ENCODE peak calls at places on chromosomes 3 and 15, in five cellular contexts. One of them, this sample, is unnamed.

GRCh38 chr15:63727542-63727941 is 106.2 kb downstream of the HERC1 start:
- DNase-seq in GM12865: no peak
- DNase-seq in CD8-positive, alpha-beta T cell: no peak
- DNase-seq in mucosa of descending colon: no peak
- DNase-seq in fibroblast of lung: no peak
- DNase-seq in this sample: no peak

GRCh38 chr3:149969110-149969944 is 1.4 kb downstream of the PFN2 start:
- DNase-seq in CD8-positive, alpha-beta T cell: no peak
- DNase-seq in fibroblast of lung: peak
- DNase-seq in GM12865: no peak
- DNase-seq in mucosa of descending colon: no peak
- DNase-seq in this sample: peak

GRCh38 chr3:27483117-27484001 is 825 bp downstream of the SLC4A7 start:
- DNase-seq in mucosa of descending colon: peak
- DNase-seq in CD8-positive, alpha-beta T cell: peak
- DNase-seq in fibroblast of lung: peak
- DNase-seq in GM12865: peak
- DNase-seq in this sample: peak

GRCh38 chr3:19735111-19735510 is 198.9 kb downstream of the EFHB start:
- DNase-seq in GM12865: no peak
- DNase-seq in CD8-positive, alpha-beta T cell: no peak
- DNase-seq in mucosa of descending colon: no peak
- DNase-seq in fibroblast of lung: no peak
- DNase-seq in this sample: no peak

GRCh38 chr15:74130089-74130848 is at the start of gene ISLR2:
- DNase-seq in GM12865: no peak
- DNase-seq in CD8-positive, alpha-beta T cell: no peak
- DNase-seq in fibroblast of lung: peak
- DNase-seq in mucosa of descending colon: no peak
- DNase-seq in this sample: no peak

GRCh38 chr3:148147896-148148295 is 549.8 kb upstream of the AGTR1 start:
- DNase-seq in fibroblast of lung: no peak
- DNase-seq in CD8-positive, alpha-beta T cell: no peak
- DNase-seq in mucosa of descending colon: no peak
- DNase-seq in GM12865: no peak
- DNase-seq in this sample: no peak

GRCh38 chr15:96553931-96554330 is 223.4 kb downstream of the NR2F2 start:
- DNase-seq in CD8-positive, alpha-beta T cell: no peak
- DNase-seq in mucosa of descending colon: no peak
- DNase-seq in GM12865: no peak
- DNase-seq in fibroblast of lung: no peak
- DNase-seq in this sample: peak

GRCh38 chr3:41600616-41601015 is 361.3 kb downstream of the ULK4 start:
- DNase-seq in fibroblast of lung: peak
- DNase-seq in GM12865: no peak
- DNase-seq in mucosa of descending colon: no peak
- DNase-seq in CD8-positive, alpha-beta T cell: no peak
- DNase-seq in this sample: no peak

GRCh38 chr3:123143669-123144411 is 57.9 kb upstream of the SEC22A start:
- DNase-seq in GM12865: no peak
- DNase-seq in fibroblast of lung: no peak
- DNase-seq in mucosa of descending colon: no peak
- DNase-seq in CD8-positive, alpha-beta T cell: no peak
- DNase-seq in this sample: no peak

GRCh38 chr3:127097009-127097350 is 96.0 kb upstream of the PRR23E start:
- DNase-seq in fibroblast of lung: no peak
- DNase-seq in mucosa of descending colon: no peak
- DNase-seq in GM12865: no peak
- DNase-seq in CD8-positive, alpha-beta T cell: no peak
- DNase-seq in this sample: no peak

GRCh38 chr3:134772591-134772990 is 22.5 kb upstream of the EPHB1 start:
- DNase-seq in GM12865: no peak
- DNase-seq in CD8-positive, alpha-beta T cell: no peak
- DNase-seq in mucosa of descending colon: no peak
- DNase-seq in fibroblast of lung: no peak
- DNase-seq in this sample: no peak

GRCh38 chr3:188947401-188947982 is 224.3 kb upstream of the TPRG1 start:
- DNase-seq in GM12865: peak
- DNase-seq in CD8-positive, alpha-beta T cell: no peak
- DNase-seq in fibroblast of lung: peak
- DNase-seq in mucosa of descending colon: peak
- DNase-seq in this sample: peak

GRCh38 chr15:100095896-100096600 is 245.7 kb downstream of the ADAMTS17 start:
- DNase-seq in CD8-positive, alpha-beta T cell: no peak
- DNase-seq in GM12865: no peak
- DNase-seq in mucosa of descending colon: no peak
- DNase-seq in fibroblast of lung: no peak
- DNase-seq in this sample: peak

GRCh38 chr3:196528639-196529233 is 13.6 kb upstream of the SMCO1 start:
- DNase-seq in mucosa of descending colon: peak
- DNase-seq in CD8-positive, alpha-beta T cell: peak
- DNase-seq in fibroblast of lung: peak
- DNase-seq in GM12865: peak
- DNase-seq in this sample: peak

GRCh38 chr3:143122608-143123352 is 3.2 kb downstream of the CHST2 start:
- DNase-seq in CD8-positive, alpha-beta T cell: no peak
- DNase-seq in GM12865: peak
- DNase-seq in fibroblast of lung: no peak
- DNase-seq in mucosa of descending colon: no peak
- DNase-seq in this sample: no peak

GRCh38 chr3:143120716-143121239 is 1.2 kb downstream of the CHST2 start:
- DNase-seq in mucosa of descending colon: peak
- DNase-seq in fibroblast of lung: peak
- DNase-seq in GM12865: peak
- DNase-seq in CD8-positive, alpha-beta T cell: peak
- DNase-seq in this sample: peak

GRCh38 chr3:143123353-143123974 is 3.9 kb downstream of the CHST2 start:
- DNase-seq in GM12865: peak
- DNase-seq in CD8-positive, alpha-beta T cell: no peak
- DNase-seq in fibroblast of lung: no peak
- DNase-seq in mucosa of descending colon: no peak
- DNase-seq in this sample: no peak

GRCh38 chr3:143121240-143122088 is 1.9 kb downstream of the CHST2 start:
- DNase-seq in fibroblast of lung: peak
- DNase-seq in mucosa of descending colon: peak
- DNase-seq in GM12865: peak
- DNase-seq in CD8-positive, alpha-beta T cell: peak
- DNase-seq in this sample: peak

DNA sequence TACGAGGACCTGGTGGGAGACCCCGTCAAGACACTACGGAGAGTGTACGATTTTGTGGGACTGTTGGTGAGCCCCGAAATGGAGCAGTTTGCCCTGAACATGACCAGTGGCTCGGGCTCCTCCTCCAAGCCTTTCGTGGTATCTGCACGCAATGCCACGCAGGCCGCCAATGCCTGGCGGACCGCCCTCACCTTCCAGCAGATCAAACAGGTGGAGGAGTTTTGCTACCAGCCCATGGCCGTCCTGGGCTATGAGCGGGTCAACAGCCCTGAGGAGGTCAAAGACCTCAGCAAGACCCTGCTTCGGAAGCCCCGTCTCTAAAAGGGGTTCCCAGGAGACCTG is 2.5 kb downstream of the CHST2 start:
- DNase-seq in GM12865: no peak
- DNase-seq in mucosa of descending colon: peak
- DNase-seq in CD8-positive, alpha-beta T cell: no peak
- DNase-seq in fibroblast of lung: no peak
- DNase-seq in this sample: no peak
- H3K4me3 ChIP-seq in GM12865: peak
- H3K4me3 ChIP-seq in mucosa of descending colon: no peak
- H3K4me3 ChIP-seq in CD8-positive, alpha-beta T cell: no peak
- H3K4me3 ChIP-seq in fibroblast of lung: no peak
- H3K4me3 ChIP-seq in this sample: no peak

GRCh38 chr3:156131799-156132198 is 11.4 kb downstream of the KCNAB1 start:
- DNase-seq in GM12865: no peak
- DNase-seq in fibroblast of lung: no peak
- DNase-seq in mucosa of descending colon: no peak
- DNase-seq in CD8-positive, alpha-beta T cell: no peak
- DNase-seq in this sample: no peak

GRCh38 chr3:156131241-156131640 is 10.9 kb downstream of the KCNAB1 start:
- DNase-seq in CD8-positive, alpha-beta T cell: no peak
- DNase-seq in mucosa of descending colon: no peak
- DNase-seq in GM12865: no peak
- DNase-seq in fibroblast of lung: no peak
- DNase-seq in this sample: no peak

GRCh38 chr3:156132313-156132712 is 11.9 kb downstream of the KCNAB1 start:
- DNase-seq in fibroblast of lung: no peak
- DNase-seq in mucosa of descending colon: no peak
- DNase-seq in GM12865: no peak
- DNase-seq in CD8-positive, alpha-beta T cell: no peak
- DNase-seq in this sample: no peak

GRCh38 chr3:156140196-156140595 is 19.8 kb downstream of the KCNAB1 start:
- DNase-seq in fibroblast of lung: no peak
- DNase-seq in CD8-positive, alpha-beta T cell: no peak
- DNase-seq in mucosa of descending colon: no peak
- DNase-seq in GM12865: no peak
- DNase-seq in this sample: no peak

DNA sequence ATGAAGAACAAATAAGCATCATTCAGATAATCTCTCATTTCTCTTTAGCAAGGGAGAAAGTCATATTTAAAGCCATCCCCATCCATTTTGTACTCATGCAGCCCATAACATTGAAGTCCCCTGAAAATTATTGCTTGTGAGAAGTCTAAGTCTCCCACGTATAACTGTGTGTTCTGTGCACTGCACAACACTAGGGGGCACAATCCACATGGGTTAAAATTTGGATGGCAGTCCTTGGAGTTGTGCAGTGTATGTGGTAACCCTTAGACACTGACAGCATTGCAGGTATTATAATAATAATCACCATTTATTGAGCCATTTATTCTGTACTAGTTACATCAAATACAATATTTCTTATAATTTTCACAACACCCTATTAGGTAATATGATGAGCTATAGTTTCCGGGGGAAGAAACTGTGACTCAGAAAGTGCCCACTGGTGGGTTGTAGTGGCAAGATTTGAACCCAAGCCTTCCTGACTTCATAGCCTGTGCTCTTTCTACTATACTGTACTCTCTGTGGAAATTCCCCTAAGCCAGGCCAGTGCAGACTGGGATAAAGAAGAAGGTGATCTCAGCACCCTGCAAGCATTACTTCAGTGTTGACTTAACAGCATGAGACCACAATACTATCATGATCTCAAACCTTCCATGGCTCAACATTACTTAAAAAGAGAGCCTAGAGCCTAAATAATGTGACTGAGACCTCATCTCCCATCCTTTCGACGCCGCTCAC is 15.7 kb downstream of the KCNAB1 start:
- DNase-seq in mucosa of descending colon: no peak
- DNase-seq in fibroblast of lung: no peak
- DNase-seq in GM12865: peak
- DNase-seq in CD8-positive, alpha-beta T cell: no peak
- DNase-seq in this sample: peak
- TF ChIP-seq CTCF in mucosa of descending colon: no peak
- TF ChIP-seq CTCF in fibroblast of lung: no peak
- TF ChIP-seq CTCF in GM12865: peak
- TF ChIP-seq CTCF in CD8-positive, alpha-beta T cell: no peak
- TF ChIP-seq CTCF in this sample: peak

GRCh38 chr15:69754313-69754712 is 301.7 kb downstream of the RPLP1 start:
- DNase-seq in CD8-positive, alpha-beta T cell: no peak
- DNase-seq in fibroblast of lung: no peak
- DNase-seq in GM12865: no peak
- DNase-seq in mucosa of descending colon: no peak
- DNase-seq in this sample: no peak
- H3K4me3 ChIP-seq in CD8-positive, alpha-beta T cell: no peak
- H3K4me3 ChIP-seq in fibroblast of lung: no peak
- H3K4me3 ChIP-seq in GM12865: no peak
- H3K4me3 ChIP-seq in mucosa of descending colon: no peak
- H3K4me3 ChIP-seq in this sample: no peak

DNA sequence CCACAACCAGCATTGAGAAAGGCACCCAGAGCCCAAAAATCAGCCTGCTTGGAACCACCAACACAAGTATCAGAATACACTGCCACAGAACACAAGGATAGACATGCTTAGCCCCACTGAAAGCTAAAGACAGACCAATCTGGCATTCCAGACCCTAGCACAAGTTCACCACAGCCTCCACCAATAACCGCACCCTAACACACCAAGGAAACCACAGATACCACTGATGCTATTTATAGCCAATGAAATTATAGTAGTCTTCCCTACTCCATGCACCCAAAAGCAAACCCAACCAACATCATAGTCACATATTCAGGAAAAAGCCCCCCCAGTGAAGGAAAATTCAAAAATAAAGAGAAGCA is 83.9 kb upstream of the STT3B start:
- DNase-seq in CD8-positive, alpha-beta T cell: no peak
- DNase-seq in fibroblast of lung: no peak
- DNase-seq in GM12865: no peak
- DNase-seq in mucosa of descending colon: no peak
- DNase-seq in this sample: no peak
- TF ChIP-seq CTCF in CD8-positive, alpha-beta T cell: no peak
- TF ChIP-seq CTCF in fibroblast of lung: no peak
- TF ChIP-seq CTCF in GM12865: no peak
- TF ChIP-seq CTCF in mucosa of descending colon: no peak
- TF ChIP-seq CTCF in this sample: no peak

GRCh38 chr3:186976802-186977201 is 46.5 kb downstream of the ST6GAL1 start:
- DNase-seq in GM12865: no peak
- DNase-seq in CD8-positive, alpha-beta T cell: no peak
- DNase-seq in fibroblast of lung: no peak
- DNase-seq in mucosa of descending colon: no peak
- DNase-seq in this sample: no peak
- H3K4me3 ChIP-seq in GM12865: no peak
- H3K4me3 ChIP-seq in CD8-positive, alpha-beta T cell: no peak
- H3K4me3 ChIP-seq in fibroblast of lung: no peak
- H3K4me3 ChIP-seq in mucosa of descending colon: no peak
- H3K4me3 ChIP-seq in this sample: no peak

GRCh38 chr15:76866716-76867321 is 38.3 kb downstream of the SCAPER start:
- DNase-seq in mucosa of descending colon: no peak
- DNase-seq in GM12865: peak
- DNase-seq in fibroblast of lung: peak
- DNase-seq in CD8-positive, alpha-beta T cell: no peak
- DNase-seq in this sample: peak
- TF ChIP-seq CTCF in mucosa of descending colon: peak
- TF ChIP-seq CTCF in GM12865: peak
- TF ChIP-seq CTCF in fibroblast of lung: peak
- TF ChIP-seq CTCF in CD8-positive, alpha-beta T cell: peak
- TF ChIP-seq CTCF in this sample: peak

DNA sequence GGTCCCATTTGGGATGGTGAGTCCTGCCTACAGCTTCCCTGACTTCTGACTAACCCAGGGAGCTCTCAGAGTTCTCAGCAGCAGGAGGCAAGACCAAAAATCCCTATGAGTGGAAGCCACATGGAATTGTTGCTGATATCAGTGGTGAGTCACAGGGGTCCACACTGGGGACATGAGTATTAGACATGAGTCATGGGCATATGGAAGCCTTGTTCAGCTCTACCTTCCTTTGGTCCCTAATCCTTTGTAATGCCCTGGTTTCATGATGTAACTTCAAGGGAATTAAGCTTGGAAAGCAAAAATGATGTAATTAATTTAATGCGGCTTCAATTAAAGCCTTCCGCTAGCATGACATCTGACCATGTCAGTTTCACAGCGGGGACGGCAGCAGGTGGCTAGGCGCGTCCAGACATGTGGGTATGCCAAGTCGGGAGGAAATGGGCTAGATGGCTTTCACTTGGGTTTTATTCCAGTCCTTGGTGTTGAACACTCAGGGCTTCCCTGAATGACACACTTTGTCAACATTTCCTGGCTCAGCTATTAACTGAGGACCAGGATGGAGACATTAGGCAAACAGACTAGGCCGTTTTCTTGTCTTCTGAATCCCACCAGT is 176.1 kb upstream of the RGMA start:
- DNase-seq in CD8-positive, alpha-beta T cell: no peak
- DNase-seq in fibroblast of lung: peak
- DNase-seq in GM12865: no peak
- DNase-seq in mucosa of descending colon: no peak
- DNase-seq in this sample: no peak
- H3K4me3 ChIP-seq in CD8-positive, alpha-beta T cell: no peak
- H3K4me3 ChIP-seq in fibroblast of lung: no peak
- H3K4me3 ChIP-seq in GM12865: no peak
- H3K4me3 ChIP-seq in mucosa of descending colon: no peak
- H3K4me3 ChIP-seq in this sample: no peak

This sample was measured in epithelial cell of esophagus.